ENCODE peak calls at places on chromosomes 2 and 18, in four cellular contexts. One of them, this sample, is unnamed.

GRCh38 chr2:60064687-60065361 is 488.6 kb downstream of the BCL11A start:
- DNase-seq in fibroblast of lung: no peak
- DNase-seq in GM13977: no peak
- DNase-seq in GM12864: no peak
- DNase-seq in this sample: no peak

GRCh38 chr2:237254369-237254861 is 159.5 kb downstream of the COL6A3 start:
- DNase-seq in GM12864: no peak
- DNase-seq in GM13977: no peak
- DNase-seq in fibroblast of lung: peak; percentile 74
- DNase-seq in this sample: no peak

GRCh38 chr2:59824314-59824713 is 729.1 kb downstream of the BCL11A start:
- DNase-seq in GM12864: no peak
- DNase-seq in GM13977: no peak
- DNase-seq in fibroblast of lung: no peak
- DNase-seq in this sample: no peak

GRCh38 chr2:124663293-124663997 is 638.4 kb downstream of the CNTNAP5 start:
- DNase-seq in fibroblast of lung: no peak
- DNase-seq in GM12864: no peak
- DNase-seq in GM13977: no peak
- DNase-seq in this sample: no peak

GRCh38 chr2:127569274-127570065 is 34.0 kb downstream of the MYO7B start:
- DNase-seq in GM13977: no peak
- DNase-seq in fibroblast of lung: peak; percentile 69
- DNase-seq in GM12864: no peak
- DNase-seq in this sample: no peak

GRCh38 chr18:71020342-71021096 is 731.7 kb downstream of the SOCS6 start:
- DNase-seq in fibroblast of lung: peak; percentile 50
- DNase-seq in GM13977: no peak
- DNase-seq in GM12864: no peak
- DNase-seq in this sample: no peak

GRCh38 chr2:160719116-160719515 is 225.5 kb upstream of the RBMS1 start:
- DNase-seq in GM12864: no peak
- DNase-seq in fibroblast of lung: no peak
- DNase-seq in GM13977: no peak
- DNase-seq in this sample: no peak

GRCh38 chr2:113069676-113070605 is 2.2 kb downstream of the IL1F10 start:
- DNase-seq in GM12864: no peak
- DNase-seq in fibroblast of lung: no peak
- DNase-seq in GM13977: no peak
- DNase-seq in this sample: no peak

GRCh38 chr2:72237549-72237948 is 89.9 kb upstream of the CYP26B1 start:
- DNase-seq in GM13977: no peak
- DNase-seq in fibroblast of lung: no peak
- DNase-seq in GM12864: no peak
- DNase-seq in this sample: no peak

GRCh38 chr2:191569025-191569424 is 108.9 kb upstream of the NABP1 start:
- DNase-seq in fibroblast of lung: no peak
- DNase-seq in GM12864: no peak
- DNase-seq in GM13977: no peak
- DNase-seq in this sample: no peak

GRCh38 chr2:131535526-131535925 is 7.8 kb downstream of the CCDC74A start:
- DNase-seq in fibroblast of lung: no peak
- DNase-seq in GM13977: no peak
- DNase-seq in GM12864: no peak
- DNase-seq in this sample: no peak

GRCh38 chr2:62071126-62071598 is 124.8 kb upstream of the B3GNT2 start:
- DNase-seq in fibroblast of lung: no peak
- DNase-seq in GM13977: no peak
- DNase-seq in GM12864: no peak
- DNase-seq in this sample: no peak

GRCh38 chr2:38245114-38245641 is 131.9 kb downstream of the ATL2 start:
- DNase-seq in GM12864: no peak
- DNase-seq in fibroblast of lung: no peak
- DNase-seq in GM13977: no peak
- DNase-seq in this sample: no peak

GRCh38 chr18:57035590-57035989 is 111.3 kb upstream of the BOD1L2 start:
- DNase-seq in GM12864: no peak
- DNase-seq in fibroblast of lung: no peak
- DNase-seq in GM13977: no peak
- DNase-seq in this sample: no peak

GRCh38 chr2:43274721-43275120 is 48.3 kb upstream of the ZFP36L2 start:
- DNase-seq in fibroblast of lung: no peak
- DNase-seq in GM13977: no peak
- DNase-seq in GM12864: no peak
- DNase-seq in this sample: no peak

GRCh38 chr2:123101434-123101833 is 923.7 kb upstream of the CNTNAP5 start:
- DNase-seq in fibroblast of lung: no peak
- DNase-seq in GM13977: no peak
- DNase-seq in GM12864: no peak
- DNase-seq in this sample: no peak

GRCh38 chr2:206556357-206556949 is 85.8 kb upstream of the FAM237A start:
- DNase-seq in GM13977: peak; percentile 34
- DNase-seq in GM12864: peak; percentile 21
- DNase-seq in fibroblast of lung: peak; percentile 73
- DNase-seq in this sample: no peak

GRCh38 chr2:147173798-147174197 is 671.0 kb upstream of the ACVR2A start:
- DNase-seq in GM13977: no peak
- DNase-seq in fibroblast of lung: no peak
- DNase-seq in GM12864: peak; percentile 46
- DNase-seq in this sample: no peak

GRCh38 chr2:46967990-46968647 is 52.5 kb upstream of the MCFD2 start:
- DNase-seq in GM12864: no peak
- DNase-seq in fibroblast of lung: peak; percentile 95
- DNase-seq in GM13977: no peak
- DNase-seq in this sample: no peak

GRCh38 chr2:118967124-118967880 is 25.3 kb downstream of the MARCO start:
- DNase-seq in GM12864: no peak
- DNase-seq in GM13977: no peak
- DNase-seq in fibroblast of lung: no peak
- DNase-seq in this sample: no peak

GRCh38 chr2:27752551-27753237 is 18.8 kb upstream of the MRPL33 start:
- DNase-seq in GM12864: no peak
- DNase-seq in GM13977: no peak
- DNase-seq in fibroblast of lung: no peak
- DNase-seq in this sample: no peak

GRCh38 chr2:173434729-173435345 is 80.2 kb downstream of the CDCA7 start:
- DNase-seq in fibroblast of lung: no peak
- DNase-seq in GM13977: no peak
- DNase-seq in GM12864: no peak
- DNase-seq in this sample: no peak

GRCh38 chr2:178363252-178363651 is 87.7 kb downstream of the PRKRA start:
- DNase-seq in fibroblast of lung: peak; percentile 10
- DNase-seq in GM12864: no peak
- DNase-seq in GM13977: no peak
- DNase-seq in this sample: no peak

DNA sequence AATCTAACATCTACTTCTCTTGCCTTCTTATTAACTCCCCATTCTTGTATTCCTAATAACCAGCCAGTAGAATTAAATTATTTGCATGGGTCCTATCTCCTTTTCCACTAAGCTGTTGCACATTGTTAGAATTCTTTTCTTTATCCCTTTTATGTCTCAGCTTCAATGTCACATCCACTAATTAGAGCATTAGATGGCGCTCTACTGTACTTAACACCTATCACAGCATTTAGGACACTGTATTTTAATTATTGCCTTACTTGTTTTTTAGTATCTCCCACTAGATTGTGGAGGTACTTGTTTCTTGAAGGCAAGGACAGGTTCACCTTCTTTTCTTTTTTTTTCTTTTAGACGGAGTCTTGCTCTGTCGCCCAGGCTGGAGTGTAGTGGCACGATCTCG is 3.8 kb downstream of the LIPT1 start:
- DNase-seq in GM12864: no peak
- DNase-seq in GM13977: no peak
- DNase-seq in fibroblast of lung: no peak
- DNase-seq in this sample: no peak
- TF ChIP-seq CTCF in GM12864: no peak
- TF ChIP-seq CTCF in GM13977: peak; percentile 26
- TF ChIP-seq CTCF in fibroblast of lung: no peak
- TF ChIP-seq CTCF in this sample: peak; percentile 14

DNA sequence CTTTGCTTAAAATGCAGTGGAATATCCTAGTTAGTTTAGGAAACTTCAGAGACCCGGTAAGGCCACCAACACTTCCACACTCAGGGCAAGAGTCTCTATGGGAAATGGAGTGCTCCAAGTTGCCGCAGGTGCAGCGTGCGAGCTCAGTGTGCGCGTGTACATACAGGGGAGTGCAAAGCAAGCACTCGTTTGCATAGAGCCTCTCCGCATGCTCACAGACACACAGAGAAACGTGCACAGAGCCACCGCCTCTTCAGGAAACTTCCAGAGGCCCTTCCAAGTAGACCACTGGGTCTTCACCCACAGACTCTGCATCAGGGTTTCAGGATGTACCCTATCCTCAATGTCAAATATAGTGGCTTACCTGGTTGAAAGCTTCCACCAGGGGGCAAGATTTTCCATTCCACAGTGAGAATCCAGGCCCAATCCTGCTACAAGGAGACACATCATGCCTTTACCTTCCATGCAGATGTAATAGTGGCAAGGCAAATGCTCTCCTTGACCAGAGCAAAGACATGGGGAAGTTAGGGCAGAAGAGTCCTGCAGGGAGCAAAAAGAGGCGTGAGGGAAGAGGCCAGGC is 513.0 kb upstream of the MYT1L start:
- DNase-seq in GM13977: no peak
- DNase-seq in GM12864: no peak
- DNase-seq in fibroblast of lung: no peak
- DNase-seq in this sample: no peak
- TF ChIP-seq CTCF in GM13977: peak; percentile 54
- TF ChIP-seq CTCF in GM12864: peak; percentile 43
- TF ChIP-seq CTCF in fibroblast of lung: no peak
- TF ChIP-seq CTCF in this sample: peak; percentile 12

GRCh38 chr2:26330114-26330581 is 15.8 kb upstream of the SELENOI start:
- DNase-seq in GM12864: peak; percentile 43
- DNase-seq in fibroblast of lung: peak; percentile 86
- DNase-seq in GM13977: peak; percentile 75
- DNase-seq in this sample: peak; percentile 96
- TF ChIP-seq CTCF in GM12864: peak; percentile 93
- TF ChIP-seq CTCF in fibroblast of lung: peak; percentile 86
- TF ChIP-seq CTCF in GM13977: peak; percentile 90
- TF ChIP-seq CTCF in this sample: peak; percentile 88

GRCh38 chr18:25103468-25104155 is 248.4 kb downstream of the ZNF521 start:
- DNase-seq in GM13977: no peak
- DNase-seq in GM12864: no peak
- DNase-seq in fibroblast of lung: no peak
- DNase-seq in this sample: no peak

GRCh38 chr18:25097119-25098114 is 254.5 kb downstream of the ZNF521 start:
- DNase-seq in fibroblast of lung: peak; percentile 70
- DNase-seq in GM13977: no peak
- DNase-seq in GM12864: no peak
- DNase-seq in this sample: no peak

GRCh38 chr18:25102657-25103056 is 249.3 kb downstream of the ZNF521 start:
- DNase-seq in GM12864: no peak
- DNase-seq in fibroblast of lung: no peak
- DNase-seq in GM13977: no peak
- DNase-seq in this sample: no peak

GRCh38 chr18:25099838-25100393 is 252.1 kb downstream of the ZNF521 start:
- DNase-seq in fibroblast of lung: peak; percentile 51
- DNase-seq in GM12864: no peak
- DNase-seq in GM13977: no peak
- DNase-seq in this sample: no peak
- TF ChIP-seq CTCF in fibroblast of lung: no peak
- TF ChIP-seq CTCF in GM12864: no peak
- TF ChIP-seq CTCF in GM13977: no peak
- TF ChIP-seq CTCF in this sample: no peak

DNA sequence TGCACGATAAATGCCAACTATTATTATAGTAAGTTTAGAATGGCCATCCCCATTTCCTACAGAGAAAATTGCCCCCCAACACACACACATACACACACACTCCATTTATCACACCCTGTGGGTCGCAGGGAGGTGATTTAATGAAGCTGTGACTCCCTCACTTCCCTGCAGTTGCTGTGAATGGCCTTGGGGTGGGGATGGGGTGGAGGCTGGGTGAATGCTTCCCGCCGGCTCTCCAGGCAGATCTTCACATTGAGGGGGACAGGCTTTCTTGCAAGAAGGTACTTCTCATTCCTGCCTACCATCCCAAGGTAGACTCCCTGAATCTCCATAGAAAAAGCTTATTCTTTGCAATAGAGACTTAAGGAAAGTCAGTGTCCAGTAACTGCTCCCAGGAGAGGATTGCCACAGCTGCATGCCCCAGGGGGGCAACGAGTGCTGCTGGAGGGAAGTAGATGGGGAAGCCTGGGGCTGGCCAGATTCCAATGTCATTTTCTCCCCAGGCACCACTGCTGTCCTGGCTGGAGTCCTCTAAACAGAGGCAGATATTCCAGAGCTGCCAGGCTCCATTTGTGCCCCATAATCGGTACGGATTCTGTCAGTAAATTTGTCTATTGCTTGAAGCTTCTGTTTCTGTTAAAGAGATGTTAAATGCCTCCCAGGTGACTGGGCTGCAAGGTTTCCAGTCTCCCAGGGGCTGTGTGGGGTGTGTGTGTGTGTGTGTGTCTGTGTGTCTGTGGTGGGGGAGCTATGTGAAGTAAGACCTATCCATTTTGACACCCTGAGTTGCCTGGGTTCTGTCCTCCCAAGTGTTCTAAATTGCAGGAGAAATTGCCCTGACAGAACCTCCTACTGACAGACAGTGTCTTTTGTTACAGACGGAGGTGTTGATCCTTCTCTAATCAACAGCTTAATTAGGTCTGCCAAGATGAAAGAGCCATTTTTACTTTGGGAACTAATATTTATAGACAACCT is 265.4 kb downstream of the SRBD1 start:
- DNase-seq in GM12864: no peak
- DNase-seq in GM13977: no peak
- DNase-seq in fibroblast of lung: no peak
- DNase-seq in this sample: no peak
- TF ChIP-seq CTCF in GM12864: no peak
- TF ChIP-seq CTCF in GM13977: no peak
- TF ChIP-seq CTCF in fibroblast of lung: no peak
- TF ChIP-seq CTCF in this sample: no peak

GRCh38 chr2:201678442-201678841 is 20.0 kb downstream of the MPP4 start:
- DNase-seq in GM13977: no peak
- DNase-seq in fibroblast of lung: no peak
- DNase-seq in GM12864: no peak
- DNase-seq in this sample: no peak

GRCh38 chr2:201675454-201675853 is 23.0 kb downstream of the MPP4 start:
- DNase-seq in fibroblast of lung: no peak
- DNase-seq in GM12864: no peak
- DNase-seq in GM13977: no peak
- DNase-seq in this sample: no peak

GRCh38 chr2:201674794-201675193 is 23.6 kb downstream of the MPP4 start:
- DNase-seq in GM13977: no peak
- DNase-seq in fibroblast of lung: no peak
- DNase-seq in GM12864: no peak
- DNase-seq in this sample: no peak

DNA sequence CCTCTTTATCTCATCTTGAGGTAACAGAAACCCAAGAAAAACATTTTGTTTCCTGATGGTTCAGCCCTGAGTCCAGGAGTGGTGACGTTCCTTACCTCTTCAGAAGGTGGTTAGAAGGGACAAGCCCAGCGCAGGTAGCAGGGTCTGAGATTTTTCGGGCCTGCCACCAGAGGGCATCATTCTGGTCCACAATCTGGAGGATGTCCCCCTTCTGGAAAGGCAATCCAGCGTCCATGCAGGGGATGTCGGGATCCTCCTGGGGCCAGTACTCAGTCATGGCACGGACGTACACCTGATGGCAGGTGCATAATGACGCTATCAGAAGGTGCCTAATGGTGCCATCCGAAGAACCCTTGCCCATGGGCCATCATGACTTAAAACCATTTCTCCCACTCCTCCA is 17.7 kb downstream of the MPP4 start:
- DNase-seq in GM13977: peak; percentile 31
- DNase-seq in GM12864: no peak
- DNase-seq in fibroblast of lung: peak; percentile 4
- DNase-seq in this sample: peak; percentile 19
- TF ChIP-seq CTCF in GM13977: peak; percentile 52
- TF ChIP-seq CTCF in GM12864: peak; percentile 69
- TF ChIP-seq CTCF in fibroblast of lung: peak; percentile 21
- TF ChIP-seq CTCF in this sample: peak; percentile 26